ENCODE peak calls at places on chromosomes 16 and 17, in four cellular contexts. R is HepG2, H is A549, B is K562. C is an unnamed sample.
A peak's percentile ranks its signal among the peaks of the same experiment; 100 is the strongest.

GRCh38 chr16:72985148-72985882 is 62.6 kb downstream of the ZFHX3 start:
- DNase-seq in B (no peak), R (no peak), H (no peak), C (no peak)

GRCh38 chr17:14118951-14119350 is 49.6 kb downstream of the COX10 start:
- DNase-seq in R (no peak), B (no peak), H (no peak), C (no peak)

GRCh38 chr16:1610841-1611653 is 825 bp downstream of the IFT140 start:
- DNase-seq in R (no peak), H (no peak), B (no peak), C (no peak)

GRCh38 chr17:60748232-60748631 is 70.6 kb downstream of the BCAS3 start:
- DNase-seq in R (no peak), H (no peak), B (no peak), C (no peak)

GRCh38 chr17:69967910-69968411 is 107.1 kb upstream of the KCNJ16 start:
- DNase-seq in B (no peak), R (no peak), H (no peak), C (no peak)

GRCh38 chr16:57742543-57742942 is 7.0 kb downstream of the KATNB1 start:
- DNase-seq in B (no peak), R (no peak), H (no peak), C (no peak)

GRCh38 chr16:22782299-22782698 is 31.7 kb upstream of the HS3ST2 start:
- DNase-seq in H (no peak), B (peak; percentile 10), R (no peak), C (no peak)

GRCh38 chr16:12573730-12574383 is 229.8 kb downstream of the CPPED1 start:
- DNase-seq in R (peak; percentile 86), H (peak; percentile 73), B (peak; percentile 87), C (peak; percentile 82)

GRCh38 chr17:80005360-80006338 is 30.0 kb downstream of the TBC1D16 start:
- DNase-seq in H (peak; percentile 97), R (peak; percentile 81), B (peak; percentile 86), C (peak; percentile 76)

GRCh38 chr17:40551874-40552768 is 13.2 kb downstream of the CCR7 start:
- DNase-seq in H (peak; percentile 95), R (peak; percentile 95), B (no peak), C (peak; percentile 6)

GRCh38 chr16:68973611-68974120 is 130.3 kb downstream of the TANGO6 start:
- DNase-seq in H (no peak), B (no peak), R (no peak), C (no peak)

GRCh38 chr16:75195811-75196790 is 10.9 kb downstream of the CTRB2 start:
- DNase-seq in B (no peak), H (no peak), R (no peak), C (no peak)

GRCh38 chr16:26992661-26993365 is 73.9 kb upstream of the C16orf82 start:
- DNase-seq in H (no peak), R (no peak), B (no peak), C (no peak)

GRCh38 chr17:12680407-12680897 is 14.8 kb downstream of the MYOCD start:
- DNase-seq in H (no peak), R (no peak), B (no peak), C (no peak)

GRCh38 chr17:2056221-2057129 is 1.6 kb downstream of the HIC1 start:
- DNase-seq in B (no peak), H (no peak), R (no peak), C (peak; percentile 49)

GRCh38 chr16:12749076-12749475 is 54.6 kb downstream of the CPPED1 start:
- DNase-seq in H (no peak), B (no peak), R (no peak), C (no peak)

GRCh38 chr17:7407483-7408231 is at the start of gene NLGN2:
- DNase-seq in H (no peak), R (no peak), B (no peak), C (no peak)

GRCh38 chr16:88785106-88785924 is at the start of gene PIEZO1:
- DNase-seq in H (peak; percentile 62), R (no peak), B (peak; percentile 87), C (peak; percentile 53)

GRCh38 chr17:75288784-75289121 is 480 bp downstream of the SLC25A19 start:
- DNase-seq in B (peak; percentile 62), R (peak; percentile 69), H (peak; percentile 64), C (peak; percentile 53)

GRCh38 chr16:21001262-21001661 is 100.7 kb downstream of the LYRM1 start:
- DNase-seq in B (peak; percentile 39), R (peak; percentile 46), H (peak; percentile 18), C (peak; percentile 64)

GRCh38 chr17:4474093-4474492 is 24.6 kb upstream of the SPNS2 start:
- DNase-seq in R (no peak), B (no peak), H (no peak), C (no peak)

GRCh38 chr17:20008242-20009051 is 712 bp upstream of the SPECC1 start:
- DNase-seq in H (peak; percentile 59), B (peak; percentile 54), R (no peak), C (peak; percentile 54)

DNA sequence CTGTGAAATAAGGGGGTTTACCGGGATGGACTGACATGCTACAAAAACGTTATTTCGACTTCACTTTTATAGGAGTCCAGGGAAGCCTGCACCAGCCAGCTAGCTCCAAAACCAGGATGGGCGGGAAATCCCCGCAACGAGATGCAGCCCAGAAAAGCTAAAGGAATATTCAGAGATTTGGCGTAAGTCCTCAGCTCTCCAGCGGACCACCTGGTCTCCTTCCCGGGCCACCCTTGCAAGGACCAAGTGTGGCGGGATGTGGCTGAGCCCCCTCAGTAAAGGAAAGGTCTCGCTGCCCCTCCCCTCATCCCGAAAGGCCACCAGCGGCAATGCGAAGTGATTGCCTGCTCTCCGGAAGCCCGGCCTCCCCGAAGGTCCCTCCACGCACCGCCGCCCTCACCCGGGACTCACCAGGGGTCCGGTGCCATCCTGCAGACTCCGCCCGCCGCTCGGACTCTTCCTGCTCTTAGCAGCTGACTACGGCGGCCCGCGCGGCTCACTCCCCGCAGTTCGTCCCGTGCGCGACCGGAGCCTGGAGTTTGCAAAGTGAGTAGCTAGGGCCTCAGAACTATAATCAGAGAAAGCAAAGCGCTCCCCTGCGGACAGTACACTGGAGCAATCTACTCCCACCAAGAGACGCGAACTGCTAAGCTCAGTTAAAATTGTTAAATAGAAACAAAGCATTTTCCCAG is at the start of gene STX8:
- DNase-seq in B (peak; percentile 79), R (peak; percentile 78), H (peak; percentile 86), C (peak; percentile 88)
- TF ChIP-seq HMGXB4 in B (no peak), R (peak; percentile 81), H (no peak), C (no peak)

GRCh38 chr16:85264752-85265151 is 152.5 kb upstream of the CIBAR2 start:
- DNase-seq in H (no peak), R (no peak), B (no peak), C (no peak)
- TF ChIP-seq JUN in H (no peak), R (no peak), B (no peak), C (no peak)

DNA sequence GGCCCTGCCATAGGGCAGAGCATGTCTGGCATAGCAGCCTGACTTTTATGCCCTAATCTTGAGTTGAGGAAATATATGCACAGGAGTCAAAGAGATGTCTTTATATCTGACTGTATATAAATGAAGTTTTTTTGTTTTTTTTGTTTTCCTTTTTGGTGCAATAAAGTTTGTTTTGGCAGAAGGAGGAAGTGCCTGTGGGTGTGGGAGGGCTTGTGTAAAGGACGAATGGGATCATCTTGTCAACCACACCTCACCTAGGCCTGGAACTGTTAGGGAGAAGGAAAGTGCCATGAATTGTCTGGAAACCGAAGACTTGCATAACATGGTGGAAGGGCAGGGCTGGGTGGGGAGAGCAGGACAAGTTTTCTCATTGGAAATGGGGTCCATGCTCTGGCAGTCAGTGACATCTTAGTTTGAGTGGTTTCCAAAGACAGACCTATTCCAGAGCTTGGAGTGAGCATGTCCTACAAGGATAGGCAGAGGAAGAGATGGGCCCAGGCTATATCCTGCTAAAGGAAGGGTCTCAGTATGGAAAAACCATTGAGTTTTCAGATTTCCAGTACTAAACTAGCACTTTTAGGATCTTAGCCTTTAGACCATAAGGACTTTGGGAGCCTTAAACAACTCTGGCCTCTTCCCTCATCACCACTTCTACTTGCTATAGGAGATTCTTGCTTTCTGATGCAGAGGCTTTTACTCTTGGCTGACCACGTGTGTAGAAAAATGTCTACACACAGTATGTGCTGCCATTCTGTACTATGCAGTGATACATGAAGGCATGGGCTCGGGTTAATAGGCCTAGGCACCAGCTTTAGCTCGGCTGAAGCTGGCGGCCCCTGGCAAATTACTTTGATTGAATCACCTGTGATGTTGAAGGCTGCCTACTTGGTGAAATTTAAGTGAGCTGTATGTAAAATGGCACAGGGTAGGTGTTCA is 15.5 kb downstream of the SNF8 start:
- DNase-seq in R (no peak), H (no peak), B (no peak), C (no peak)
- TF ChIP-seq HMGXB4 in R (no peak), H (no peak), B (no peak), C (no peak)

DNA sequence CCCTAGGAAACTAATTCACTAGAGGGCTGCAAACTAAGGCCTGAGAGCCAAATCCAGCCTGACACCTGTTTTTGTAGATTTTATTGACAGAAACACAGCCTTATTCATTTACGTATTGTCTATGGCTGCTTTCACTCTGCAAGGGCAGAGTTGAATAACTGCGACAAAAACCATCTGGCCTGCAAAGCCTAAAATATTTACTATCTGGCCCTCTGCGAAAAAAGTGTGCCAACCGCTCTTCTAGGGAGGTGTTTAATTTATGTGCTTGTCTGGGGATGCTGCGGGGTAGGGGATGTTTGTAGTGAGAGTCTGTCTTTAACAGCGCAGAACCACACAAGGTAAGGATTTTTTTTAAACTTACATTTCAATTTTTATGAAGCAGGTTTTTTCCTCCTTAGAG is 165.0 kb upstream of the RBFOX1 start:
- DNase-seq in R (no peak), B (no peak), H (no peak), C (no peak)
- TF ChIP-seq JUN in R (no peak), B (no peak), H (no peak), C (no peak)

C was measured in WTC11.